ENCODE peak calls at places on chromosomes 16 and 17, in six cellular contexts. P is CD8-positive, alpha-beta T cell; D is brain microvascular endothelial cell; O is heart left ventricle; C is tibial artery; R is cardiac muscle cell. W is an unnamed sample.

GRCh38 chr17:39252788-39253460 is 27.2 kb upstream of the STAC2 start:
- DNase-seq in P (no peak), D (no peak), O (no peak), C (no peak), R (no peak), W (no peak)

GRCh38 chr17:61002316-61002736 is 324.7 kb downstream of the BCAS3 start:
- DNase-seq in P (no peak), D (peak; percentile 24), O (no peak), C (no peak), R (peak; percentile 55), W (no peak)

GRCh38 chr16:31333686-31334649 is 21.0 kb upstream of the ITGAX start:
- DNase-seq in P (no peak), D (no peak), O (no peak), C (no peak), R (peak; percentile 42), W (no peak)

GRCh38 chr17:44323359-44324091 is 1.1 kb downstream of the SLC25A39 start:
- DNase-seq in P (no peak), D (no peak), O (no peak), C (no peak), R (no peak), W (no peak)

GRCh38 chr17:45345554-45346254 is 28.9 kb upstream of the MAP3K14 start:
- DNase-seq in P (no peak), D (peak; percentile 25), O (peak; percentile 47), C (peak; percentile 38), R (no peak), W (no peak)

GRCh38 chr16:12900599-12901203 is 697 bp upstream of the SHISA9 start:
- DNase-seq in P (no peak), D (no peak), O (no peak), C (no peak), R (no peak), W (no peak)

GRCh38 chr16:58636474-58636873 is 6.8 kb upstream of the CNOT1 start:
- DNase-seq in P (no peak), D (no peak), O (no peak), C (no peak), R (no peak), W (no peak)

GRCh38 chr17:41467546-41467945 is 360 bp upstream of the KRT32 start:
- DNase-seq in P (no peak), D (no peak), O (no peak), C (no peak), R (no peak), W (no peak)

GRCh38 chr17:82718986-82719685 is 2.6 kb downstream of the FN3KRP start:
- DNase-seq in P (no peak), D (no peak), O (no peak), C (no peak), R (no peak), W (no peak)

GRCh38 chr16:84141143-84141670 is 3.8 kb downstream of the HSDL1 start:
- DNase-seq in P (no peak), D (no peak), O (no peak), C (no peak), R (no peak), W (no peak)

GRCh38 chr17:78211032-78211431 is 3.0 kb upstream of the BIRC5 start:
- DNase-seq in P (no peak), D (no peak), O (no peak), C (no peak), R (no peak), W (no peak)

GRCh38 chr16:50532576-50532975 is 15.6 kb upstream of the NKD1 start:
- DNase-seq in P (peak; percentile 31), D (no peak), O (no peak), C (no peak), R (no peak), W (no peak)

GRCh38 chr17:17156511-17156910 is 49.6 kb downstream of the PLD6 start:
- DNase-seq in P (no peak), D (peak; percentile 16), O (no peak), C (no peak), R (no peak), W (no peak)

GRCh38 chr16:4028144-4028543 is 88.1 kb downstream of the ADCY9 start:
- DNase-seq in P (no peak), D (no peak), O (no peak), C (no peak), R (no peak), W (no peak)

GRCh38 chr17:38617074-38617860 is 11.5 kb upstream of the SRCIN1 start:
- DNase-seq in P (no peak), D (no peak), O (no peak), C (no peak), R (no peak), W (no peak)

GRCh38 chr17:39757931-39758873 is 20.5 kb downstream of the GRB7 start:
- DNase-seq in P (peak; percentile 59), D (no peak), O (no peak), C (no peak), R (no peak), W (no peak)

DNA sequence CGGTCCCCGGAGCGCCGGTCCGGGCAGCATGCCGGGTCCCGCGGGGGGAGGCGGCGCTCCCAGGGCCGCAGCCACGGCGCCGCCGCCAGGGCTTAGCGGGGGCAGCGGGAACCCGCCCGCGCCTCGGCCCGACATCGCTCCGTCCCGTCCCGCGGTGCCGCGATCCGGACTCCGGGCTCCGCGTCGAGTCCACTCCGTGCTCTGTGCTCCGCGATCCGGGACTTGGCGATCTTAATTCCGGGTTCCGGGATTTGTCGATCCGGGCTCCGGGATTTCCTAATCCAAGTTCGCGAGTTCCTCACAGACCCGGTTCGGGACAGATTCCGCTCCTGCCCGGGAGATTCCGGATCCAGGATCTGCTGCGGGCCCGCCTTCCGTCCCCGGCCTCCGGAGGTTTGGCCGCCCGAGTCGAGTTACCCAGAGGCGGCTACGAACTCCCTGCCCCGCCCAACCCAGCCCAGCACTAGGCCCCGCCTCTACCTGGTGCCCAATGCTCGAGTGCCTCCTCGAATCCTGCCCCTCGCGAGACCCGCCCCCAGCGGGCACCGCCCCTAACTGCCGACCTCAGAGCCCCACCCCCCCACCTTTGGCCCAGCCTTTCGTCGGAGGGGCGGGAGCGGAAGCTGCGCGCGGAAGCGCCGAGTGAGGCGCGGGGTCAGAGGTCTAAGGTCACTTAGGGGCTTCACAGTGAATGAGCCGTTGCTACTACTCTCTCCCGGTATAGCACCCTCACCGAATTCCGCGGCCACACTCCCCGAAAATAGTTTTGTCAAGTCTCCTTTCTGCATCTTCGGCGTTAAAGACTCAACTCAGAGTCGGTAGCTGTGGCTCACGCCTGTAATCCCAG is at the start of gene SMARCD2:
- DNase-seq in P (peak; percentile 99), D (peak; percentile 98), O (peak; percentile 99), C (peak; percentile 98), R (peak; percentile 99), W (peak; percentile 95)
- TF ChIP-seq CTCF in P (no peak), D (no peak), O (no peak), C (no peak), R (no peak), W (no peak)

GRCh38 chr17:49845210-49845782 is 2.6 kb downstream of the TAC4 start:
- DNase-seq in P (no peak), D (no peak), O (peak; percentile 84), C (peak; percentile 41), R (peak; percentile 42), W (no peak)

GRCh38 chr17:49843774-49844350 is 4.0 kb downstream of the TAC4 start:
- DNase-seq in P (no peak), D (no peak), O (no peak), C (no peak), R (no peak), W (no peak)

GRCh38 chr17:49836111-49837030 is 11.5 kb downstream of the TAC4 start:
- DNase-seq in P (no peak), D (peak; percentile 17), O (no peak), C (no peak), R (no peak), W (no peak)

GRCh38 chr17:49842846-49843245 is 5.0 kb downstream of the TAC4 start:
- DNase-seq in P (no peak), D (no peak), O (no peak), C (no peak), R (no peak), W (no peak)

GRCh38 chr17:49841548-49841947 is 6.3 kb downstream of the TAC4 start:
- DNase-seq in P (no peak), D (no peak), O (no peak), C (no peak), R (no peak), W (no peak)
- TF ChIP-seq CTCF in P (no peak), D (peak; percentile 34), O (no peak), C (no peak), R (peak; percentile 19), W (no peak)

GRCh38 chr16:320206-320605 is 32.3 kb downstream of the AXIN1 start:
- DNase-seq in P (no peak), D (no peak), O (no peak), C (no peak), R (no peak), W (no peak)

GRCh38 chr16:321532-321931 is 31.0 kb downstream of the AXIN1 start:
- DNase-seq in P (no peak), D (no peak), O (no peak), C (no peak), R (no peak), W (no peak)

GRCh38 chr16:316741-317464 is 33.9 kb downstream of the PDIA2 start:
- DNase-seq in P (no peak), D (no peak), O (no peak), C (no peak), R (no peak), W (no peak)

GRCh38 chr16:317583-317982 is 34.6 kb downstream of the PDIA2 start:
- DNase-seq in P (no peak), D (no peak), O (no peak), C (no peak), R (no peak), W (no peak)

GRCh38 chr16:318628-319027 is 33.9 kb downstream of the AXIN1 start:
- DNase-seq in P (no peak), D (no peak), O (no peak), C (no peak), R (peak; percentile 40), W (no peak)
- TF ChIP-seq CTCF in P (no peak), D (peak; percentile 42), O (no peak), C (no peak), R (no peak), W (peak; percentile 55)

GRCh38 chr17:64177346-64178010 is 47.5 kb upstream of the ERN1 start:
- DNase-seq in P (no peak), D (no peak), O (no peak), C (no peak), R (no peak), W (no peak)

GRCh38 chr17:64182325-64183012 is 52.5 kb upstream of the ERN1 start:
- DNase-seq in P (no peak), D (no peak), O (no peak), C (no peak), R (no peak), W (no peak)

GRCh38 chr17:64178011-64178825 is 48.3 kb upstream of the ERN1 start:
- DNase-seq in P (no peak), D (no peak), O (no peak), C (no peak), R (no peak), W (no peak)

GRCh38 chr17:64180674-64181073 is 50.7 kb upstream of the ERN1 start:
- DNase-seq in P (no peak), D (no peak), O (no peak), C (peak; percentile 50), R (no peak), W (no peak)

GRCh38 chr17:64180089-64180488 is 50.1 kb upstream of the ERN1 start:
- DNase-seq in P (no peak), D (no peak), O (no peak), C (no peak), R (no peak), W (no peak)
- TF ChIP-seq CTCF in P (no peak), D (no peak), O (no peak), C (no peak), R (peak; percentile 45), W (no peak)

W was measured in progenitor cell of endocrine pancreas.